ENCODE peak calls at places on chromosome 16, in nine cellular contexts. S is GM04504; G is fibroblast of lung; K is ACHN; A is glutamatergic neuron; U is effector CD4-positive, alpha-beta T cell; F is choroid plexus epithelial cell; P is GM13976; C is ELR. R is an unnamed sample.

GRCh38 chr16:87457724-87458423 is 35.0 kb downstream of the ZCCHC14 start:
- DNase-seq in S (peak), G (peak), K (peak), A (no peak), U (peak), F (peak), P (no peak), C (peak), R (no peak)

GRCh38 chr16:89375021-89375420 is 115.3 kb downstream of the ANKRD11 start:
- DNase-seq in S (no peak), G (no peak), K (no peak), A (no peak), U (no peak), F (peak), P (peak), C (no peak), R (peak)

GRCh38 chr16:14496786-14497185 is 133.3 kb downstream of the PARN start:
- DNase-seq in S (no peak), G (no peak), K (no peak), A (no peak), U (no peak), F (no peak), P (no peak), C (no peak), R (no peak)

GRCh38 chr16:84408314-84408690 is 40.0 kb downstream of the ATP2C2 start:
- DNase-seq in S (no peak), G (no peak), K (no peak), A (no peak), U (no peak), F (no peak), P (no peak), C (no peak), R (no peak)

GRCh38 chr16:28218109-28218508 is 6.3 kb upstream of the XPO6 start:
- DNase-seq in S (peak), G (peak), K (peak), A (no peak), U (peak), F (peak), P (peak), C (peak), R (no peak)

GRCh38 chr16:8866118-8866883 is 2.5 kb downstream of the CARHSP1 start:
- DNase-seq in S (no peak), G (peak), K (no peak), A (peak), U (no peak), F (peak), P (no peak), C (no peak), R (no peak)

GRCh38 chr16:81429045-81429521 is 15.5 kb upstream of the CMIP start:
- DNase-seq in S (no peak), G (peak), K (peak), A (peak), U (no peak), F (peak), P (no peak), C (peak), R (no peak)

GRCh38 chr16:16162591-16162990 is 60.7 kb downstream of the ABCC6 start:
- DNase-seq in S (no peak), G (no peak), K (no peak), A (no peak), U (no peak), F (no peak), P (no peak), C (no peak), R (no peak)

GRCh38 chr16:80536246-80536645 is 4.5 kb upstream of the DYNLRB2 start:
- DNase-seq in S (no peak), G (no peak), K (no peak), A (no peak), U (no peak), F (no peak), P (no peak), C (no peak), R (no peak)

GRCh38 chr16:82699711-82700495 is 73.1 kb downstream of the CDH13 start:
- DNase-seq in S (peak), G (peak), K (no peak), A (no peak), U (no peak), F (peak), P (no peak), C (peak), R (no peak)

R was measured in activated B cell treated with CpG ODN at 0.5 μM for 24 hours.